ENCODE peak calls at places on chromosomes 16 and 17, in four cellular contexts. One of them, this sample, is unnamed.

GRCh38 chr17:2722611-2723010 is 11.0 kb upstream of the CLUH start:
- DNase-seq in dorsolateral prefrontal cortex: no peak
- DNase-seq in stimulated activated CD8-positive, alpha-beta memory T cell treated with anti-CD3 and anti-CD28 coated beads, Interleukin-4, amount 100 ng/mL, for 1 hour: no peak
- DNase-seq in AG09309: no peak
- DNase-seq in this sample: no peak

GRCh38 chr17:47694818-47695663 is 1.1 kb downstream of the TBKBP1 start:
- DNase-seq in stimulated activated CD8-positive, alpha-beta memory T cell treated with anti-CD3 and anti-CD28 coated beads, Interleukin-4, amount 100 ng/mL, for 1 hour: no peak
- DNase-seq in AG09309: no peak
- DNase-seq in dorsolateral prefrontal cortex: peak; percentile 53
- DNase-seq in this sample: peak; percentile 45

GRCh38 chr17:79942011-79942405 is 93.7 kb downstream of the TBC1D16 start:
- DNase-seq in dorsolateral prefrontal cortex: no peak
- DNase-seq in AG09309: no peak
- DNase-seq in stimulated activated CD8-positive, alpha-beta memory T cell treated with anti-CD3 and anti-CD28 coated beads, Interleukin-4, amount 100 ng/mL, for 1 hour: no peak
- DNase-seq in this sample: no peak

GRCh38 chr17:39694593-39694992 is 5.3 kb upstream of the ERBB2 start:
- DNase-seq in AG09309: no peak
- DNase-seq in dorsolateral prefrontal cortex: no peak
- DNase-seq in stimulated activated CD8-positive, alpha-beta memory T cell treated with anti-CD3 and anti-CD28 coated beads, Interleukin-4, amount 100 ng/mL, for 1 hour: no peak
- DNase-seq in this sample: no peak

GRCh38 chr16:53482123-53482522 is 20.9 kb downstream of the AKTIP start:
- DNase-seq in dorsolateral prefrontal cortex: no peak
- DNase-seq in stimulated activated CD8-positive, alpha-beta memory T cell treated with anti-CD3 and anti-CD28 coated beads, Interleukin-4, amount 100 ng/mL, for 1 hour: no peak
- DNase-seq in AG09309: no peak
- DNase-seq in this sample: no peak

GRCh38 chr16:88389621-88390160 is 6.9 kb downstream of the ZNF469 start:
- DNase-seq in stimulated activated CD8-positive, alpha-beta memory T cell treated with anti-CD3 and anti-CD28 coated beads, Interleukin-4, amount 100 ng/mL, for 1 hour: no peak
- DNase-seq in AG09309: no peak
- DNase-seq in dorsolateral prefrontal cortex: no peak
- DNase-seq in this sample: no peak

GRCh38 chr16:81366316-81366932 is 51.7 kb downstream of the GAN start:
- DNase-seq in stimulated activated CD8-positive, alpha-beta memory T cell treated with anti-CD3 and anti-CD28 coated beads, Interleukin-4, amount 100 ng/mL, for 1 hour: no peak
- DNase-seq in AG09309: peak; percentile 5
- DNase-seq in dorsolateral prefrontal cortex: no peak
- DNase-seq in this sample: peak; percentile 60

GRCh38 chr17:45073414-45074070 is 12.4 kb downstream of the NMT1 start:
- DNase-seq in stimulated activated CD8-positive, alpha-beta memory T cell treated with anti-CD3 and anti-CD28 coated beads, Interleukin-4, amount 100 ng/mL, for 1 hour: no peak
- DNase-seq in dorsolateral prefrontal cortex: no peak
- DNase-seq in AG09309: no peak
- DNase-seq in this sample: no peak

GRCh38 chr16:14110728-14111251 is 39.7 kb downstream of the MRTFB start:
- DNase-seq in dorsolateral prefrontal cortex: no peak
- DNase-seq in stimulated activated CD8-positive, alpha-beta memory T cell treated with anti-CD3 and anti-CD28 coated beads, Interleukin-4, amount 100 ng/mL, for 1 hour: no peak
- DNase-seq in AG09309: no peak
- DNase-seq in this sample: no peak

GRCh38 chr17:67211742-67212141 is 33.3 kb downstream of the HELZ start:
- DNase-seq in dorsolateral prefrontal cortex: no peak
- DNase-seq in stimulated activated CD8-positive, alpha-beta memory T cell treated with anti-CD3 and anti-CD28 coated beads, Interleukin-4, amount 100 ng/mL, for 1 hour: no peak
- DNase-seq in AG09309: peak; percentile 32
- DNase-seq in this sample: no peak

GRCh38 chr16:86040496-86040895 is 141.5 kb downstream of the IRF8 start:
- DNase-seq in AG09309: no peak
- DNase-seq in stimulated activated CD8-positive, alpha-beta memory T cell treated with anti-CD3 and anti-CD28 coated beads, Interleukin-4, amount 100 ng/mL, for 1 hour: no peak
- DNase-seq in dorsolateral prefrontal cortex: no peak
- DNase-seq in this sample: no peak

GRCh38 chr17:48609754-48610281 is 999 bp downstream of the HOXB7 start:
- DNase-seq in AG09309: no peak
- DNase-seq in stimulated activated CD8-positive, alpha-beta memory T cell treated with anti-CD3 and anti-CD28 coated beads, Interleukin-4, amount 100 ng/mL, for 1 hour: no peak
- DNase-seq in dorsolateral prefrontal cortex: no peak
- DNase-seq in this sample: no peak

GRCh38 chr17:50689251-50689650 is 18.5 kb downstream of the ANKRD40 start:
- DNase-seq in dorsolateral prefrontal cortex: no peak
- DNase-seq in AG09309: no peak
- DNase-seq in stimulated activated CD8-positive, alpha-beta memory T cell treated with anti-CD3 and anti-CD28 coated beads, Interleukin-4, amount 100 ng/mL, for 1 hour: no peak
- DNase-seq in this sample: peak; percentile 54

GRCh38 chr16:29645699-29646187 is 17.3 kb upstream of the SPN start:
- DNase-seq in AG09309: no peak
- DNase-seq in dorsolateral prefrontal cortex: no peak
- DNase-seq in stimulated activated CD8-positive, alpha-beta memory T cell treated with anti-CD3 and anti-CD28 coated beads, Interleukin-4, amount 100 ng/mL, for 1 hour: no peak
- DNase-seq in this sample: no peak

GRCh38 chr17:21689604-21690003 is 2.7 kb upstream of the KCNJ18 start:
- DNase-seq in stimulated activated CD8-positive, alpha-beta memory T cell treated with anti-CD3 and anti-CD28 coated beads, Interleukin-4, amount 100 ng/mL, for 1 hour: no peak
- DNase-seq in dorsolateral prefrontal cortex: peak; percentile 33
- DNase-seq in AG09309: peak; percentile 49
- DNase-seq in this sample: no peak

GRCh38 chr17:81917565-81918332 is at the start of gene SIRT7:
- DNase-seq in AG09309: no peak
- DNase-seq in dorsolateral prefrontal cortex: peak; percentile 55
- DNase-seq in stimulated activated CD8-positive, alpha-beta memory T cell treated with anti-CD3 and anti-CD28 coated beads, Interleukin-4, amount 100 ng/mL, for 1 hour: peak; percentile 72
- DNase-seq in this sample: peak; percentile 93

GRCh38 chr17:66468241-66469087 is 166.1 kb downstream of the PRKCA start:
- DNase-seq in stimulated activated CD8-positive, alpha-beta memory T cell treated with anti-CD3 and anti-CD28 coated beads, Interleukin-4, amount 100 ng/mL, for 1 hour: no peak
- DNase-seq in dorsolateral prefrontal cortex: peak; percentile 23
- DNase-seq in AG09309: no peak
- DNase-seq in this sample: no peak

GRCh38 chr17:48961516-48962233 is 6.7 kb downstream of the GIP start:
- DNase-seq in stimulated activated CD8-positive, alpha-beta memory T cell treated with anti-CD3 and anti-CD28 coated beads, Interleukin-4, amount 100 ng/mL, for 1 hour: no peak
- DNase-seq in dorsolateral prefrontal cortex: no peak
- DNase-seq in AG09309: no peak
- DNase-seq in this sample: peak; percentile 56

GRCh38 chr16:49350265-49351103 is 23.1 kb upstream of the C16orf78 start:
- DNase-seq in stimulated activated CD8-positive, alpha-beta memory T cell treated with anti-CD3 and anti-CD28 coated beads, Interleukin-4, amount 100 ng/mL, for 1 hour: peak; percentile 17
- DNase-seq in AG09309: no peak
- DNase-seq in dorsolateral prefrontal cortex: peak; percentile 80
- DNase-seq in this sample: peak; percentile 73

GRCh38 chr16:54269461-54269860 is 17.1 kb downstream of the IRX3 start:
- DNase-seq in stimulated activated CD8-positive, alpha-beta memory T cell treated with anti-CD3 and anti-CD28 coated beads, Interleukin-4, amount 100 ng/mL, for 1 hour: no peak
- DNase-seq in dorsolateral prefrontal cortex: no peak
- DNase-seq in AG09309: no peak
- DNase-seq in this sample: no peak

GRCh38 chr17:50887705-50888245 is 21.6 kb upstream of the TOB1 start:
- DNase-seq in dorsolateral prefrontal cortex: no peak
- DNase-seq in stimulated activated CD8-positive, alpha-beta memory T cell treated with anti-CD3 and anti-CD28 coated beads, Interleukin-4, amount 100 ng/mL, for 1 hour: no peak
- DNase-seq in AG09309: no peak
- DNase-seq in this sample: no peak

GRCh38 chr16:71669926-71670536 is 44.0 kb downstream of the MARVELD3 start:
- DNase-seq in stimulated activated CD8-positive, alpha-beta memory T cell treated with anti-CD3 and anti-CD28 coated beads, Interleukin-4, amount 100 ng/mL, for 1 hour: no peak
- DNase-seq in dorsolateral prefrontal cortex: no peak
- DNase-seq in AG09309: no peak
- DNase-seq in this sample: no peak

GRCh38 chr17:49216953-49217650 is 6.6 kb downstream of the ABI3 start:
- DNase-seq in AG09309: no peak
- DNase-seq in dorsolateral prefrontal cortex: peak; percentile 36
- DNase-seq in stimulated activated CD8-positive, alpha-beta memory T cell treated with anti-CD3 and anti-CD28 coated beads, Interleukin-4, amount 100 ng/mL, for 1 hour: no peak
- DNase-seq in this sample: no peak

GRCh38 chr17:8997994-8998628 is 23.2 kb upstream of the NTN1 start:
- DNase-seq in stimulated activated CD8-positive, alpha-beta memory T cell treated with anti-CD3 and anti-CD28 coated beads, Interleukin-4, amount 100 ng/mL, for 1 hour: peak; percentile 66
- DNase-seq in dorsolateral prefrontal cortex: peak; percentile 27
- DNase-seq in AG09309: no peak
- DNase-seq in this sample: peak; percentile 76

GRCh38 chr16:28081391-28081790 is 17.9 kb upstream of the GSG1L start:
- DNase-seq in dorsolateral prefrontal cortex: no peak
- DNase-seq in stimulated activated CD8-positive, alpha-beta memory T cell treated with anti-CD3 and anti-CD28 coated beads, Interleukin-4, amount 100 ng/mL, for 1 hour: no peak
- DNase-seq in AG09309: no peak
- DNase-seq in this sample: no peak

GRCh38 chr17:8935194-8935593 is 30.3 kb downstream of the PIK3R5 start:
- DNase-seq in stimulated activated CD8-positive, alpha-beta memory T cell treated with anti-CD3 and anti-CD28 coated beads, Interleukin-4, amount 100 ng/mL, for 1 hour: no peak
- DNase-seq in AG09309: no peak
- DNase-seq in dorsolateral prefrontal cortex: no peak
- DNase-seq in this sample: no peak

GRCh38 chr16:4515611-4516233 is 22.9 kb downstream of the CDIP1 start:
- DNase-seq in dorsolateral prefrontal cortex: no peak
- DNase-seq in stimulated activated CD8-positive, alpha-beta memory T cell treated with anti-CD3 and anti-CD28 coated beads, Interleukin-4, amount 100 ng/mL, for 1 hour: no peak
- DNase-seq in AG09309: no peak
- DNase-seq in this sample: no peak

GRCh38 chr17:73476890-73477350 is 165.1 kb upstream of the CDC42EP4 start:
- DNase-seq in stimulated activated CD8-positive, alpha-beta memory T cell treated with anti-CD3 and anti-CD28 coated beads, Interleukin-4, amount 100 ng/mL, for 1 hour: no peak
- DNase-seq in dorsolateral prefrontal cortex: peak; percentile 37
- DNase-seq in AG09309: no peak
- DNase-seq in this sample: no peak

GRCh38 chr16:10156111-10156510 is 26.1 kb downstream of the GRIN2A start:
- DNase-seq in dorsolateral prefrontal cortex: no peak
- DNase-seq in AG09309: no peak
- DNase-seq in stimulated activated CD8-positive, alpha-beta memory T cell treated with anti-CD3 and anti-CD28 coated beads, Interleukin-4, amount 100 ng/mL, for 1 hour: no peak
- DNase-seq in this sample: no peak

GRCh38 chr16:14056970-14057369 is 14.1 kb upstream of the MRTFB start:
- DNase-seq in stimulated activated CD8-positive, alpha-beta memory T cell treated with anti-CD3 and anti-CD28 coated beads, Interleukin-4, amount 100 ng/mL, for 1 hour: no peak
- DNase-seq in dorsolateral prefrontal cortex: no peak
- DNase-seq in AG09309: no peak
- DNase-seq in this sample: no peak

GRCh38 chr17:4232168-4232813 is 31.5 kb downstream of the ANKFY1 start:
- DNase-seq in dorsolateral prefrontal cortex: no peak
- DNase-seq in stimulated activated CD8-positive, alpha-beta memory T cell treated with anti-CD3 and anti-CD28 coated beads, Interleukin-4, amount 100 ng/mL, for 1 hour: no peak
- DNase-seq in AG09309: peak; percentile 32
- DNase-seq in this sample: no peak

GRCh38 chr16:88347656-88348376 is 34.9 kb upstream of the ZNF469 start:
- DNase-seq in stimulated activated CD8-positive, alpha-beta memory T cell treated with anti-CD3 and anti-CD28 coated beads, Interleukin-4, amount 100 ng/mL, for 1 hour: no peak
- DNase-seq in AG09309: no peak
- DNase-seq in dorsolateral prefrontal cortex: no peak
- DNase-seq in this sample: no peak

GRCh38 chr17:72614871-72615626 is 477.4 kb downstream of the SLC39A11 start:
- DNase-seq in AG09309: no peak
- DNase-seq in stimulated activated CD8-positive, alpha-beta memory T cell treated with anti-CD3 and anti-CD28 coated beads, Interleukin-4, amount 100 ng/mL, for 1 hour: no peak
- DNase-seq in dorsolateral prefrontal cortex: peak; percentile 88
- DNase-seq in this sample: peak; percentile 66

GRCh38 chr17:1275962-1276736 is 3.3 kb upstream of the TRARG1 start:
- DNase-seq in dorsolateral prefrontal cortex: peak; percentile 35
- DNase-seq in stimulated activated CD8-positive, alpha-beta memory T cell treated with anti-CD3 and anti-CD28 coated beads, Interleukin-4, amount 100 ng/mL, for 1 hour: peak; percentile 61
- DNase-seq in AG09309: no peak
- DNase-seq in this sample: peak; percentile 89

GRCh38 chr16:12587646-12588277 is 215.9 kb downstream of the CPPED1 start:
- DNase-seq in dorsolateral prefrontal cortex: no peak
- DNase-seq in stimulated activated CD8-positive, alpha-beta memory T cell treated with anti-CD3 and anti-CD28 coated beads, Interleukin-4, amount 100 ng/mL, for 1 hour: no peak
- DNase-seq in AG09309: no peak
- DNase-seq in this sample: no peak

GRCh38 chr16:23286131-23286532 is 16.0 kb upstream of the SCNN1B start:
- DNase-seq in AG09309: peak; percentile 38
- DNase-seq in dorsolateral prefrontal cortex: no peak
- DNase-seq in stimulated activated CD8-positive, alpha-beta memory T cell treated with anti-CD3 and anti-CD28 coated beads, Interleukin-4, amount 100 ng/mL, for 1 hour: no peak
- DNase-seq in this sample: no peak

GRCh38 chr17:13538841-13539411 is 62.8 kb downstream of the HS3ST3A1 start:
- DNase-seq in stimulated activated CD8-positive, alpha-beta memory T cell treated with anti-CD3 and anti-CD28 coated beads, Interleukin-4, amount 100 ng/mL, for 1 hour: no peak
- DNase-seq in AG09309: no peak
- DNase-seq in dorsolateral prefrontal cortex: no peak
- DNase-seq in this sample: no peak

GRCh38 chr16:57107324-57107922 is 15.0 kb downstream of the CPNE2 start:
- DNase-seq in AG09309: no peak
- DNase-seq in stimulated activated CD8-positive, alpha-beta memory T cell treated with anti-CD3 and anti-CD28 coated beads, Interleukin-4, amount 100 ng/mL, for 1 hour: no peak
- DNase-seq in dorsolateral prefrontal cortex: no peak
- DNase-seq in this sample: no peak

GRCh38 chr16:55563797-55564196 is 2.7 kb upstream of the CAPNS2 start:
- DNase-seq in stimulated activated CD8-positive, alpha-beta memory T cell treated with anti-CD3 and anti-CD28 coated beads, Interleukin-4, amount 100 ng/mL, for 1 hour: no peak
- DNase-seq in AG09309: no peak
- DNase-seq in dorsolateral prefrontal cortex: no peak
- DNase-seq in this sample: no peak